ENCODE peak calls at places on chromosomes 2 and 18, in four cellular contexts. K, F, B and H are unnamed samples.

GRCh38 chr2:168751104-168751768 is 51.2 kb upstream of the NOSTRIN start:
- DNase-seq in K (no peak), F (no peak), B (peak), H (no peak)

GRCh38 chr2:156339866-156340265 is 7.3 kb upstream of the NR4A2 start:
- DNase-seq in K (no peak), F (no peak), B (no peak), H (no peak)

GRCh38 chr2:40256649-40257048 is 195.2 kb downstream of the SLC8A1 start:
- DNase-seq in K (peak), F (no peak), B (peak), H (peak)

GRCh38 chr18:54109131-54109683 is 115.3 kb downstream of the MBD2 start:
- DNase-seq in K (peak), F (no peak), B (no peak), H (no peak)

GRCh38 chr2:190722825-190723224 is 73.9 kb downstream of the NAB1 start:
- DNase-seq in K (no peak), F (no peak), B (no peak), H (no peak)

GRCh38 chr18:5175378-5175777 is 21.7 kb downstream of the AKAIN1 start:
- DNase-seq in K (no peak), F (no peak), B (no peak), H (no peak)

GRCh38 chr18:63883617-63884016 is 3.9 kb upstream of the SERPINB2 start:
- DNase-seq in K (no peak), F (no peak), B (no peak), H (no peak)

GRCh38 chr2:40962026-40962425 is 510.1 kb upstream of the SLC8A1 start:
- DNase-seq in K (no peak), F (no peak), B (no peak), H (no peak)

GRCh38 chr2:98702896-98703620 is 27.9 kb downstream of the MGAT4A start:
- DNase-seq in K (no peak), F (no peak), B (no peak), H (no peak)

GRCh38 chr2:95122197-95122551 is 566 bp upstream of the MRPS5 start:
- DNase-seq in K (no peak), F (no peak), B (no peak), H (no peak)

GRCh38 chr18:41719808-41720207 is 235.2 kb upstream of the PIK3C3 start:
- DNase-seq in K (no peak), F (no peak), B (peak), H (no peak)

GRCh38 chr2:216551669-216552068 is 53.0 kb downstream of the RPL37A start:
- DNase-seq in K (no peak), F (no peak), B (no peak), H (no peak)

GRCh38 chr2:4012197-4012596 is 308.8 kb downstream of the DCDC2C start:
- DNase-seq in K (no peak), F (no peak), B (no peak), H (no peak)

GRCh38 chr18:11885278-11885991 is 22.7 kb downstream of the MPPE1 start:
- DNase-seq in K (no peak), F (no peak), B (no peak), H (no peak)

GRCh38 chr18:56721031-56721430 is 69.9 kb downstream of the WDR7 start:
- DNase-seq in K (no peak), F (no peak), B (no peak), H (no peak)

GRCh38 chr2:109611467-109612095 is 2.2 kb downstream of the SEPTIN10 start:
- DNase-seq in K (no peak), F (no peak), B (no peak), H (no peak)

GRCh38 chr2:1550076-1550475 is 136.8 kb downstream of the TPO start:
- DNase-seq in K (no peak), F (no peak), B (no peak), H (peak)

GRCh38 chr2:190911813-190912212 is 31.2 kb downstream of the GLS start:
- DNase-seq in K (no peak), F (no peak), B (no peak), H (no peak)

GRCh38 chr2:108895188-108895587 is 93.8 kb downstream of the EDAR start:
- DNase-seq in K (no peak), F (no peak), B (no peak), H (no peak)

GRCh38 chr18:56076735-56077134 is 488.7 kb upstream of the TCF4 start:
- DNase-seq in K (no peak), F (no peak), B (no peak), H (no peak)

GRCh38 chr18:51936115-51936514 is 403.9 kb upstream of the DCC start:
- DNase-seq in K (no peak), F (no peak), B (no peak), H (no peak)